ENCODE peak calls at places on chromosomes 16 and 17, in four cellular contexts. One of them, this sample, is unnamed.

GRCh38 chr17:29241015-29241963 is 5.4 kb upstream of the CRYBA1 start:
- DNase-seq in GM12878: no peak
- DNase-seq in K562: no peak
- DNase-seq in HepG2: peak
- DNase-seq in this sample: no peak

GRCh38 chr17:36008998-36009665 is 7.8 kb upstream of the CCL15 start:
- DNase-seq in GM12878: no peak
- DNase-seq in HepG2: peak
- DNase-seq in K562: peak
- DNase-seq in this sample: no peak

GRCh38 chr17:7208027-7208571 is 11.5 kb downstream of the DLG4 start:
- DNase-seq in K562: no peak
- DNase-seq in GM12878: no peak
- DNase-seq in HepG2: no peak
- DNase-seq in this sample: no peak

GRCh38 chr17:82702161-82702932 is 3.8 kb upstream of the RAB40B start:
- DNase-seq in K562: no peak
- DNase-seq in GM12878: no peak
- DNase-seq in HepG2: no peak
- DNase-seq in this sample: no peak

GRCh38 chr17:31397256-31397939 is 5.9 kb downstream of the RAB11FIP4 start:
- DNase-seq in GM12878: no peak
- DNase-seq in K562: no peak
- DNase-seq in HepG2: no peak
- DNase-seq in this sample: no peak

GRCh38 chr16:27740496-27741201 is 190.7 kb downstream of the KATNIP start:
- DNase-seq in K562: no peak
- DNase-seq in GM12878: no peak
- DNase-seq in HepG2: no peak
- DNase-seq in this sample: no peak

GRCh38 chr16:2948807-2949704 is 15.0 kb upstream of the KREMEN2 start:
- DNase-seq in HepG2: no peak
- DNase-seq in GM12878: no peak
- DNase-seq in K562: no peak
- DNase-seq in this sample: no peak

GRCh38 chr17:3916013-3916696 is at the start of gene P2RX1:
- DNase-seq in K562: peak
- DNase-seq in GM12878: no peak
- DNase-seq in HepG2: no peak
- DNase-seq in this sample: no peak

GRCh38 chr17:2364132-2365116 is 27.1 kb downstream of the SGSM2 start:
- DNase-seq in GM12878: no peak
- DNase-seq in HepG2: no peak
- DNase-seq in K562: no peak
- DNase-seq in this sample: no peak

GRCh38 chr17:3762922-3763776 is 37.8 kb downstream of the ITGAE start:
- DNase-seq in HepG2: no peak
- DNase-seq in K562: no peak
- DNase-seq in GM12878: peak
- DNase-seq in this sample: no peak

GRCh38 chr16:67277999-67278772 is 1.1 kb upstream of the PLEKHG4 start:
- DNase-seq in GM12878: no peak
- DNase-seq in HepG2: peak
- DNase-seq in K562: no peak
- DNase-seq in this sample: no peak

GRCh38 chr17:48892940-48893645 is 506 bp downstream of the ATP5MC1 start:
- DNase-seq in HepG2: no peak
- DNase-seq in GM12878: no peak
- DNase-seq in K562: no peak
- DNase-seq in this sample: no peak

GRCh38 chr17:61410555-61411089 is 11.0 kb downstream of the TBX2 start:
- DNase-seq in GM12878: no peak
- DNase-seq in HepG2: no peak
- DNase-seq in K562: no peak
- DNase-seq in this sample: no peak

GRCh38 chr17:31907342-31907975 is 6.0 kb upstream of the UTP6 start:
- DNase-seq in K562: no peak
- DNase-seq in GM12878: no peak
- DNase-seq in HepG2: no peak
- DNase-seq in this sample: no peak

GRCh38 chr17:55564077-55564476 is 52.8 kb upstream of the SMIM36 start:
- DNase-seq in HepG2: no peak
- DNase-seq in GM12878: no peak
- DNase-seq in K562: no peak
- DNase-seq in this sample: no peak

GRCh38 chr17:50130778-50131317 is 888 bp upstream of the SAMD14 start:
- DNase-seq in HepG2: peak
- DNase-seq in GM12878: no peak
- DNase-seq in K562: no peak
- DNase-seq in this sample: no peak

GRCh38 chr17:17724991-17725852 is 44.0 kb downstream of the RAI1 start:
- DNase-seq in HepG2: no peak
- DNase-seq in GM12878: no peak
- DNase-seq in K562: no peak
- DNase-seq in this sample: no peak

GRCh38 chr17:77174928-77175720 is 34.4 kb downstream of the SEC14L1 start:
- DNase-seq in K562: no peak
- DNase-seq in GM12878: no peak
- DNase-seq in HepG2: no peak
- DNase-seq in this sample: no peak

GRCh38 chr17:4900231-4901107 is 1.1 kb downstream of the C17orf107 start:
- DNase-seq in GM12878: no peak
- DNase-seq in K562: no peak
- DNase-seq in HepG2: no peak
- DNase-seq in this sample: no peak

GRCh38 chr17:40598928-40599627 is 33.8 kb upstream of the CCR7 start:
- DNase-seq in GM12878: peak
- DNase-seq in K562: no peak
- DNase-seq in HepG2: no peak
- DNase-seq in this sample: no peak

GRCh38 chr17:30021708-30022317 is 80.4 kb downstream of the EFCAB5 start:
- DNase-seq in GM12878: no peak
- DNase-seq in K562: peak
- DNase-seq in HepG2: peak
- DNase-seq in this sample: peak

GRCh38 chr17:62792122-62792800 is 15.9 kb downstream of the MARCHF10 start:
- DNase-seq in GM12878: no peak
- DNase-seq in HepG2: peak
- DNase-seq in K562: no peak
- DNase-seq in this sample: no peak

GRCh38 chr16:68234188-68235104 is 1.5 kb downstream of the ESRP2 start:
- DNase-seq in GM12878: no peak
- DNase-seq in HepG2: peak
- DNase-seq in K562: no peak
- DNase-seq in this sample: no peak

GRCh38 chr17:2484876-2485275 is 26.8 kb downstream of the METTL16 start:
- DNase-seq in K562: no peak
- DNase-seq in GM12878: no peak
- DNase-seq in HepG2: no peak
- DNase-seq in this sample: peak

GRCh38 chr17:61139219-61139618 is 260.4 kb upstream of the TBX2 start:
- DNase-seq in HepG2: no peak
- DNase-seq in K562: no peak
- DNase-seq in GM12878: peak
- DNase-seq in this sample: no peak

GRCh38 chr17:70483624-70484023 is 314.3 kb downstream of the KCNJ2 start:
- DNase-seq in GM12878: no peak
- DNase-seq in HepG2: no peak
- DNase-seq in K562: no peak
- DNase-seq in this sample: no peak

GRCh38 chr16:22323173-22323997 is 26.2 kb downstream of the POLR3E start:
- DNase-seq in K562: no peak
- DNase-seq in HepG2: no peak
- DNase-seq in GM12878: no peak
- DNase-seq in this sample: no peak

GRCh38 chr17:47733414-47734288 is 615 bp downstream of the TBX21 start:
- DNase-seq in HepG2: no peak
- DNase-seq in GM12878: no peak
- DNase-seq in K562: no peak
- DNase-seq in this sample: no peak

GRCh38 chr17:15981208-15981607 is 18.3 kb downstream of the ZSWIM7 start:
- DNase-seq in HepG2: no peak
- DNase-seq in GM12878: peak
- DNase-seq in K562: no peak
- DNase-seq in this sample: no peak

GRCh38 chr17:61494325-61495160 is 42.3 kb downstream of the TBX4 start:
- DNase-seq in HepG2: peak
- DNase-seq in K562: no peak
- DNase-seq in GM12878: no peak
- DNase-seq in this sample: no peak

DNA sequence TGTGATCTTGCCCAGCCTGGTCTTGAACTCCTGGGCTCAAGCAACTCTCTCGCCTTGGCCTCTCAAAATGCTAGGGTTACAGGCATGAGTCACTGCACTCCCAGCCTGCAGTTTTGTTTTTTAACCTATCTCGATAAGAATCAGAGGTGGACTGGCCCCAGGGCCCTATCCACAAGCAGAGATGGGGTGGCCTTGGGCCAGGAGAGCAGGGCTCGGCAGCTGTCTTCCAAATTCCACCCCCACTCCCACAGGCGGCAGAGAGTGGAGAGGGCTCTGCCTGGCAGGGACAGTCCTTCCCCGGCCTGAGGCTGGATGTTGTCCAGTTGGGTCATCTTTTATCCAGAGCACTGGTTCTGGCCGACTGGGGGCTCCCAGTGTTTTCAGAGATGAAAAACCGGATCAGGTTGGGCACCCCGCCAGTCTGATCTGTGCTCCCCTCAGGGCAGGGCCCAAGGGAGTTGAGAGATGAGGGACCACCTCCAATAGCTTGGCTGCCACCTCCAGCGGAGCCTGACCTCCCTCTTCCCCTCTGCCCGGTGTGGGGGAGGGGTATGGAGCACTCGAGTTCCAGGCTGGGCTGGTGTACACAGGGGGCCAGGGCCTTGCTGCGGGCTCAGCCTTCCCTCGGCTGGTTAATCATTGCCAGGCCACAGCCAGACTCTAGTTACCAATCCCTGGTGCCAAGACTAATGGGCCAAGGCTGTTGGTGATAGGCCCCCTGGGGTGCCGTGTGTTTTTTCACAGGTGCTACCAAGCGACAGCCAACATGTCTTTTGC is 30.3 kb upstream of the MYO15B start:
- DNase-seq in HepG2: peak
- DNase-seq in K562: peak
- DNase-seq in GM12878: no peak
- DNase-seq in this sample: no peak
- TF ChIP-seq FOXK2 in HepG2: peak
- TF ChIP-seq FOXK2 in K562: no peak
- TF ChIP-seq FOXK2 in GM12878: no peak
- TF ChIP-seq FOXK2 in this sample: no peak

GRCh38 chr16:57725976-57726375 is 9.6 kb upstream of the KATNB1 start:
- DNase-seq in K562: no peak
- DNase-seq in HepG2: no peak
- DNase-seq in GM12878: no peak
- DNase-seq in this sample: no peak
- TF ChIP-seq FOXK2 in K562: no peak
- TF ChIP-seq FOXK2 in HepG2: no peak
- TF ChIP-seq FOXK2 in GM12878: no peak
- TF ChIP-seq FOXK2 in this sample: no peak

DNA sequence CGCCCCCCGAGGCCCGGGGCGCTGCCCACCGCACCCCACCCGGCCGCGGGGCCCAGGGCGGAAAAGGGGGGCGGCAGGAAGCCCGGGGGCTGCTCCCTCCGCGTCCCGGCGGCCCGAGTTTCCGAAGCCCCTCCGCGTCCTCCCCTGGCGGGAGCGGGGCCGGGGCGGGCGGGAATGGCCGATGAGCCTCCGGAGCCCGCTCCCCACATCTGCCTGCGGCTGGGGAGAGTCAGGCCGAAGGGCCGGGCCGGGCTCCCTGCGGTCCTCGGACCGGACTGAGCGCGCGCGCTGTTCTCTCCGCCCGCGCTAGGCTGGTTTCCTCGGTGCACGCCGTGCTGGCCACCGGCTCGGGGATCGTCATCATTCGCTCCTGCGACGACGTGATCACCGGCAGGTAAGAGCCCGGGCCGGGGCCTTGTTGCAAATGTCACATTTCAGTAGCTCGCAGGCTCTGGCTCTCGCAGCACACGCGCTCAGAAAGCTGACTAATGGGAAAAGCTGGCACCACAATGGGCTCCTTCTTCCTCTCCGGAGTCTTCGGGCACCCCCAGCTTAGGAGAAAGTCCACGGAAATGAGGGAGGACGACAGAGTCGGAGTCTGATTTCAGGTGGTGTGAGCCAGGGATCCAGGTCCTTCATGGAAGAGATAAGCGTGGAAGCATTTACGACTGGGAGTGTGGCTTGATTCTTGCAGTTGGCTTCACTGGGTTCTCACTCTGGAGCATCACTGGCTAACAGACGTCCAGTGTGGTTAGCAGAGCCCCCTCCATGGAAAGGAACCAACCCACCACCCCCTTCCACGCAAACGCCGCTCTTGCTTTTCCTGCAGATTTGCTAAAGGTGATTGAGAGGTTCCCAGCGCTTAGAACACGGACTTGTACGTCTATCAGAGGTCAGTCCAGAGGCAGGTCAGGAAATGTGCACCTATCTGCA is 658 bp downstream of the TLCD3A start:
- DNase-seq in GM12878: no peak
- DNase-seq in HepG2: no peak
- DNase-seq in K562: peak
- DNase-seq in this sample: peak
- TF ChIP-seq FOXK2 in GM12878: no peak
- TF ChIP-seq FOXK2 in HepG2: no peak
- TF ChIP-seq FOXK2 in K562: no peak
- TF ChIP-seq FOXK2 in this sample: no peak

GRCh38 chr17:51857052-51857593 is 301.4 kb downstream of the CA10 start:
- DNase-seq in HepG2: no peak
- DNase-seq in GM12878: no peak
- DNase-seq in K562: no peak
- DNase-seq in this sample: peak

GRCh38 chr17:51860934-51861561 is 297.5 kb downstream of the CA10 start:
- DNase-seq in HepG2: peak
- DNase-seq in GM12878: no peak
- DNase-seq in K562: peak
- DNase-seq in this sample: peak
- TF ChIP-seq FOXK2 in HepG2: no peak
- TF ChIP-seq FOXK2 in GM12878: no peak
- TF ChIP-seq FOXK2 in K562: no peak
- TF ChIP-seq FOXK2 in this sample: no peak

DNA sequence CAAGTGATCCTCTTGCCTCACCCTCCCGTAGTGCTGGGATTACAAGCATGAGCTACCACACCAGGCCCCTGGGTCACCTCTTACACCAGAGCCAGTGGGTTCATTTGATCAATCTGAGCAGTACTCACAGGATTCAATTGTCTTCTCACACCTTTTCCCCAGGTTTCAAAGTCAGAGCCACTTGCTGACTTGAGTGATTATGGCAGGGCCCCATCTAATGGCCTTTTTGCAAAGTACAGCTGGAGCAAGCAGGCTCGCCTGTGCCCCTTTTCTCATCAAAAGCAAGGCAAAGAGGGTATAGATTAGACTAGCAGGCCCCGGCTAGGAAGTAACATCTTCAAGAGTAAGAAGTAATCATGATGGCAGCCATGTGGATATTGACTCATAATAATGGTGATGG is 114.8 kb upstream of the NOL11 start:
- DNase-seq in GM12878: no peak
- DNase-seq in HepG2: peak
- DNase-seq in K562: peak
- DNase-seq in this sample: peak
- TF ChIP-seq FOXK2 in GM12878: no peak
- TF ChIP-seq FOXK2 in HepG2: no peak
- TF ChIP-seq FOXK2 in K562: no peak
- TF ChIP-seq FOXK2 in this sample: no peak

This sample was measured in HEK293T.